ENCODE peak calls at places on chromosome 11, in six cellular contexts. One of them, this sample, is unnamed.

GRCh38 chr11:27471588-27472397 is 797 bp downstream of the LGR4 start:
- DNase-seq in ovary: peak
- DNase-seq in right atrium auricular region: no peak
- DNase-seq in stimulated activated CD4-positive, alpha-beta T cell treated with anti-CD3 and anti-CD28 coated beads, Interleukin-4, amount 100 ng/mL, for 4 hours: peak
- DNase-seq in neuronal stem cell: peak
- DNase-seq in cardiac muscle cell: peak
- DNase-seq in this sample: peak

GRCh38 chr11:58685973-58686720 is 45.6 kb downstream of the GLYAT start:
- DNase-seq in neuronal stem cell: no peak
- DNase-seq in right atrium auricular region: no peak
- DNase-seq in cardiac muscle cell: no peak
- DNase-seq in ovary: no peak
- DNase-seq in stimulated activated CD4-positive, alpha-beta T cell treated with anti-CD3 and anti-CD28 coated beads, Interleukin-4, amount 100 ng/mL, for 4 hours: no peak
- DNase-seq in this sample: no peak

GRCh38 chr11:126824035-126824607 is 176.4 kb downstream of the KIRREL3 start:
- DNase-seq in neuronal stem cell: no peak
- DNase-seq in right atrium auricular region: no peak
- DNase-seq in cardiac muscle cell: no peak
- DNase-seq in stimulated activated CD4-positive, alpha-beta T cell treated with anti-CD3 and anti-CD28 coated beads, Interleukin-4, amount 100 ng/mL, for 4 hours: no peak
- DNase-seq in ovary: no peak
- DNase-seq in this sample: no peak

GRCh38 chr11:33658195-33658900 is 42.3 kb downstream of the C11orf91 start:
- DNase-seq in ovary: no peak
- DNase-seq in neuronal stem cell: no peak
- DNase-seq in stimulated activated CD4-positive, alpha-beta T cell treated with anti-CD3 and anti-CD28 coated beads, Interleukin-4, amount 100 ng/mL, for 4 hours: no peak
- DNase-seq in right atrium auricular region: peak
- DNase-seq in cardiac muscle cell: no peak
- DNase-seq in this sample: no peak

GRCh38 chr11:95933594-95933993 is 9.7 kb upstream of the MTMR2 start:
- DNase-seq in neuronal stem cell: no peak
- DNase-seq in cardiac muscle cell: no peak
- DNase-seq in ovary: no peak
- DNase-seq in right atrium auricular region: no peak
- DNase-seq in stimulated activated CD4-positive, alpha-beta T cell treated with anti-CD3 and anti-CD28 coated beads, Interleukin-4, amount 100 ng/mL, for 4 hours: no peak
- DNase-seq in this sample: no peak

GRCh38 chr11:103591554-103591953 is 444.9 kb upstream of the DDI1 start:
- DNase-seq in right atrium auricular region: no peak
- DNase-seq in ovary: no peak
- DNase-seq in cardiac muscle cell: no peak
- DNase-seq in neuronal stem cell: no peak
- DNase-seq in stimulated activated CD4-positive, alpha-beta T cell treated with anti-CD3 and anti-CD28 coated beads, Interleukin-4, amount 100 ng/mL, for 4 hours: no peak
- DNase-seq in this sample: no peak

GRCh38 chr11:32902089-32902665 is 9.6 kb downstream of the QSER1 start:
- DNase-seq in ovary: no peak
- DNase-seq in stimulated activated CD4-positive, alpha-beta T cell treated with anti-CD3 and anti-CD28 coated beads, Interleukin-4, amount 100 ng/mL, for 4 hours: no peak
- DNase-seq in cardiac muscle cell: no peak
- DNase-seq in right atrium auricular region: no peak
- DNase-seq in neuronal stem cell: no peak
- DNase-seq in this sample: no peak

GRCh38 chr11:39668640-39669039 is 1790.8 kb downstream of the LRRC4C start:
- DNase-seq in cardiac muscle cell: no peak
- DNase-seq in ovary: no peak
- DNase-seq in neuronal stem cell: no peak
- DNase-seq in stimulated activated CD4-positive, alpha-beta T cell treated with anti-CD3 and anti-CD28 coated beads, Interleukin-4, amount 100 ng/mL, for 4 hours: no peak
- DNase-seq in right atrium auricular region: no peak
- DNase-seq in this sample: no peak

GRCh38 chr11:35632301-35632700 is 14.0 kb downstream of the FJX1 start:
- DNase-seq in ovary: no peak
- DNase-seq in neuronal stem cell: no peak
- DNase-seq in cardiac muscle cell: no peak
- DNase-seq in right atrium auricular region: no peak
- DNase-seq in stimulated activated CD4-positive, alpha-beta T cell treated with anti-CD3 and anti-CD28 coated beads, Interleukin-4, amount 100 ng/mL, for 4 hours: no peak
- DNase-seq in this sample: no peak

GRCh38 chr11:61111786-61112517 is 9.7 kb downstream of the CD5 start:
- DNase-seq in neuronal stem cell: no peak
- DNase-seq in stimulated activated CD4-positive, alpha-beta T cell treated with anti-CD3 and anti-CD28 coated beads, Interleukin-4, amount 100 ng/mL, for 4 hours: no peak
- DNase-seq in cardiac muscle cell: no peak
- DNase-seq in ovary: no peak
- DNase-seq in right atrium auricular region: no peak
- DNase-seq in this sample: peak

GRCh38 chr11:33262016-33262638 is 4.9 kb downstream of the HIPK3 start:
- DNase-seq in right atrium auricular region: no peak
- DNase-seq in cardiac muscle cell: peak
- DNase-seq in stimulated activated CD4-positive, alpha-beta T cell treated with anti-CD3 and anti-CD28 coated beads, Interleukin-4, amount 100 ng/mL, for 4 hours: no peak
- DNase-seq in neuronal stem cell: no peak
- DNase-seq in ovary: no peak
- DNase-seq in this sample: no peak

GRCh38 chr11:126416542-126417090 is 61.1 kb downstream of the ST3GAL4 start:
- DNase-seq in ovary: peak
- DNase-seq in right atrium auricular region: peak
- DNase-seq in neuronal stem cell: peak
- DNase-seq in stimulated activated CD4-positive, alpha-beta T cell treated with anti-CD3 and anti-CD28 coated beads, Interleukin-4, amount 100 ng/mL, for 4 hours: peak
- DNase-seq in cardiac muscle cell: peak
- DNase-seq in this sample: peak

GRCh38 chr11:73188301-73188700 is 29.8 kb upstream of the P2RY2 start:
- DNase-seq in cardiac muscle cell: peak
- DNase-seq in ovary: no peak
- DNase-seq in right atrium auricular region: no peak
- DNase-seq in neuronal stem cell: no peak
- DNase-seq in stimulated activated CD4-positive, alpha-beta T cell treated with anti-CD3 and anti-CD28 coated beads, Interleukin-4, amount 100 ng/mL, for 4 hours: no peak
- DNase-seq in this sample: no peak

GRCh38 chr11:1652778-1653540 is 23.4 kb downstream of the KRTAP5-5 start:
- DNase-seq in ovary: peak
- DNase-seq in neuronal stem cell: peak
- DNase-seq in cardiac muscle cell: peak
- DNase-seq in stimulated activated CD4-positive, alpha-beta T cell treated with anti-CD3 and anti-CD28 coated beads, Interleukin-4, amount 100 ng/mL, for 4 hours: peak
- DNase-seq in right atrium auricular region: peak
- DNase-seq in this sample: peak

GRCh38 chr11:47595967-47596366 is 1.8 kb upstream of the C1QTNF4 start:
- DNase-seq in ovary: no peak
- DNase-seq in cardiac muscle cell: no peak
- DNase-seq in stimulated activated CD4-positive, alpha-beta T cell treated with anti-CD3 and anti-CD28 coated beads, Interleukin-4, amount 100 ng/mL, for 4 hours: no peak
- DNase-seq in neuronal stem cell: no peak
- DNase-seq in right atrium auricular region: no peak
- DNase-seq in this sample: no peak

GRCh38 chr11:66047541-66048365 is 1.2 kb downstream of the GAL3ST3 start:
- DNase-seq in ovary: no peak
- DNase-seq in neuronal stem cell: no peak
- DNase-seq in stimulated activated CD4-positive, alpha-beta T cell treated with anti-CD3 and anti-CD28 coated beads, Interleukin-4, amount 100 ng/mL, for 4 hours: no peak
- DNase-seq in cardiac muscle cell: no peak
- DNase-seq in right atrium auricular region: no peak
- DNase-seq in this sample: no peak

GRCh38 chr11:71530602-71531001 is 3.5 kb downstream of the KRTAP5-7 start:
- DNase-seq in stimulated activated CD4-positive, alpha-beta T cell treated with anti-CD3 and anti-CD28 coated beads, Interleukin-4, amount 100 ng/mL, for 4 hours: no peak
- DNase-seq in ovary: no peak
- DNase-seq in right atrium auricular region: no peak
- DNase-seq in cardiac muscle cell: no peak
- DNase-seq in neuronal stem cell: no peak
- DNase-seq in this sample: no peak

GRCh38 chr11:131064373-131064991 is 148.2 kb upstream of the SNX19 start:
- DNase-seq in stimulated activated CD4-positive, alpha-beta T cell treated with anti-CD3 and anti-CD28 coated beads, Interleukin-4, amount 100 ng/mL, for 4 hours: no peak
- DNase-seq in ovary: no peak
- DNase-seq in neuronal stem cell: peak
- DNase-seq in cardiac muscle cell: peak
- DNase-seq in right atrium auricular region: no peak
- DNase-seq in this sample: no peak

GRCh38 chr11:105181100-105181499 is 41.5 kb upstream of the CARD18 start:
- DNase-seq in stimulated activated CD4-positive, alpha-beta T cell treated with anti-CD3 and anti-CD28 coated beads, Interleukin-4, amount 100 ng/mL, for 4 hours: no peak
- DNase-seq in neuronal stem cell: no peak
- DNase-seq in cardiac muscle cell: peak
- DNase-seq in ovary: no peak
- DNase-seq in right atrium auricular region: no peak
- DNase-seq in this sample: no peak

GRCh38 chr11:34250732-34251639 is 106.8 kb downstream of the ABTB2 start:
- DNase-seq in right atrium auricular region: peak
- DNase-seq in ovary: no peak
- DNase-seq in cardiac muscle cell: no peak
- DNase-seq in stimulated activated CD4-positive, alpha-beta T cell treated with anti-CD3 and anti-CD28 coated beads, Interleukin-4, amount 100 ng/mL, for 4 hours: peak
- DNase-seq in neuronal stem cell: no peak
- DNase-seq in this sample: peak

GRCh38 chr11:120432056-120433018 is 79.2 kb upstream of the GRIK4 start:
- DNase-seq in right atrium auricular region: no peak
- DNase-seq in stimulated activated CD4-positive, alpha-beta T cell treated with anti-CD3 and anti-CD28 coated beads, Interleukin-4, amount 100 ng/mL, for 4 hours: no peak
- DNase-seq in ovary: peak
- DNase-seq in neuronal stem cell: no peak
- DNase-seq in cardiac muscle cell: no peak
- DNase-seq in this sample: no peak

GRCh38 chr11:127044535-127044934 is 44.0 kb upstream of the KIRREL3 start:
- DNase-seq in stimulated activated CD4-positive, alpha-beta T cell treated with anti-CD3 and anti-CD28 coated beads, Interleukin-4, amount 100 ng/mL, for 4 hours: no peak
- DNase-seq in neuronal stem cell: no peak
- DNase-seq in ovary: no peak
- DNase-seq in cardiac muscle cell: no peak
- DNase-seq in right atrium auricular region: no peak
- DNase-seq in this sample: no peak

GRCh38 chr11:63622318-63622717 is 8.1 kb upstream of the PLAAT3 start:
- DNase-seq in right atrium auricular region: peak
- DNase-seq in cardiac muscle cell: no peak
- DNase-seq in neuronal stem cell: no peak
- DNase-seq in stimulated activated CD4-positive, alpha-beta T cell treated with anti-CD3 and anti-CD28 coated beads, Interleukin-4, amount 100 ng/mL, for 4 hours: no peak
- DNase-seq in ovary: no peak
- DNase-seq in this sample: no peak